ENCODE peak calls at places on chromosomes 3 and 15, in five cellular contexts. N is HepG2, L is K562, Y is SK-N-SH, R is GM12878. S is an unnamed sample.

GRCh38 chr3:55180936-55181535 is 253.2 kb upstream of the LRTM1 start:
- DNase-seq in R (no peak), N (peak), Y (peak), L (peak), S (no peak)

GRCh38 chr15:80878242-80878866 is 99.2 kb downstream of the CEMIP start:
- DNase-seq in Y (no peak), L (no peak), N (no peak), R (no peak), S (no peak)

GRCh38 chr3:123419850-123420292 is 29.0 kb downstream of the ADCY5 start:
- DNase-seq in L (no peak), Y (no peak), N (no peak), R (no peak), S (no peak)

GRCh38 chr3:4897765-4898453 is 81.3 kb upstream of the BHLHE40 start:
- DNase-seq in L (no peak), N (no peak), Y (no peak), R (no peak), S (no peak)

GRCh38 chr3:168881804-168882203 is 781.7 kb downstream of the MECOM start:
- DNase-seq in R (no peak), Y (no peak), L (no peak), N (no peak), S (no peak)

GRCh38 chr3:189975376-189975990 is 145.2 kb downstream of the P3H2 start:
- DNase-seq in Y (no peak), R (no peak), N (no peak), L (no peak), S (no peak)

GRCh38 chr3:81378552-81379288 is 382.7 kb downstream of the GBE1 start:
- DNase-seq in N (no peak), L (no peak), Y (no peak), R (no peak), S (no peak)

GRCh38 chr3:15693340-15693739 is 91.8 kb downstream of the BTD start:
- DNase-seq in N (no peak), L (no peak), R (no peak), Y (no peak), S (no peak)

GRCh38 chr15:89057506-89058133 is 30.6 kb upstream of the ABHD2 start:
- DNase-seq in N (peak), L (peak), R (peak), Y (peak), S (peak)

GRCh38 chr3:117696871-117697270 is 987.3 kb downstream of the TUSC7 start:
- DNase-seq in N (no peak), L (no peak), R (no peak), Y (peak), S (no peak)

GRCh38 chr15:29749365-29750086 is 72.7 kb downstream of the TJP1 start:
- DNase-seq in L (no peak), R (no peak), Y (no peak), N (no peak), S (no peak)

GRCh38 chr3:22269827-22270226 is 518.8 kb upstream of the ZNF385D start:
- DNase-seq in N (no peak), L (no peak), Y (no peak), R (no peak), S (no peak)

GRCh38 chr3:77411990-77412389 is 372.1 kb downstream of the ROBO2 start:
- DNase-seq in N (no peak), R (no peak), L (no peak), Y (no peak), S (no peak)

GRCh38 chr3:117761992-117762944 is 1052.7 kb downstream of the TUSC7 start:
- DNase-seq in N (no peak), R (no peak), Y (peak), L (no peak), S (no peak)

DNA sequence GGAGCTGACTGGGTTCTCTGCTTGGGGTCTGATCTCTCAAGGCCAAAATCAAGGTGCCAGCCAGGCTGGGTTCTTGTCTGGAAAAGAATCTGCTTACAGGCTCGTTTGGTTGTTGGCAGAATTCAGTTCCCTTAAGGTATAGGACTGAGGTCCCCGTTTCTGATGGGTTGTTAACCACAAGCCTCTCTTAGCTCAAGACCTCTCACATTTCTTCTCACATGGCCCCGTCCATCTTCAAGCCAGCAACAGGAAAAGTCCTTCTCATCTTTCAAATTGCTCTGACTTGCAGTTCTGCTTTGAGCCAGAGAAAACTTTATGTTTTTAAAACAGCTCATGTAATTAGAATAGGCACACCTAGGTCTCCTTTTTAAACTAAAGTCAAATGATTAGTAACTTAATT is 20.4 kb downstream of the UACA start:
- DNase-seq in Y (no peak), L (no peak), N (no peak), R (no peak), S (no peak)
- H3K4me2 ChIP-seq in Y (peak), L (no peak), N (no peak), R (no peak), S (no peak)

GRCh38 chr15:66907826-66908502 is 157.4 kb upstream of the SMAD3 start:
- DNase-seq in R (peak), L (no peak), Y (no peak), N (peak), S (no peak)
- TF ChIP-seq MAX in R (no peak), L (no peak), Y (no peak), N (no peak), S (no peak)

GRCh38 chr3:119360736-119361462 is 66.7 kb downstream of the ARHGAP31 start:
- DNase-seq in N (no peak), Y (no peak), L (no peak), R (no peak), S (no peak)
- TF ChIP-seq GABPA in N (no peak), Y (no peak), L (no peak), R (no peak), S (no peak)

GRCh38 chr3:25817107-25817506 is 27.2 kb downstream of the OXSM start:
- DNase-seq in R (no peak), N (no peak), L (no peak), Y (no peak), S (no peak)
- H3K4me2 ChIP-seq in R (no peak), N (no peak), L (no peak), Y (no peak), S (no peak)

GRCh38 chr3:8942115-8942514 is 21.2 kb downstream of the RAD18 start:
- DNase-seq in N (no peak), R (no peak), L (no peak), Y (no peak), S (no peak)

GRCh38 chr3:8938021-8938420 is 25.3 kb downstream of the RAD18 start:
- DNase-seq in Y (no peak), R (no peak), N (peak), L (peak), S (no peak)

GRCh38 chr3:8932507-8932906 is 30.8 kb downstream of the RAD18 start:
- DNase-seq in L (no peak), N (no peak), R (no peak), Y (no peak), S (no peak)

GRCh38 chr3:8942746-8943488 is 20.4 kb downstream of the RAD18 start:
- DNase-seq in Y (no peak), R (no peak), N (no peak), L (no peak), S (no peak)

DNA sequence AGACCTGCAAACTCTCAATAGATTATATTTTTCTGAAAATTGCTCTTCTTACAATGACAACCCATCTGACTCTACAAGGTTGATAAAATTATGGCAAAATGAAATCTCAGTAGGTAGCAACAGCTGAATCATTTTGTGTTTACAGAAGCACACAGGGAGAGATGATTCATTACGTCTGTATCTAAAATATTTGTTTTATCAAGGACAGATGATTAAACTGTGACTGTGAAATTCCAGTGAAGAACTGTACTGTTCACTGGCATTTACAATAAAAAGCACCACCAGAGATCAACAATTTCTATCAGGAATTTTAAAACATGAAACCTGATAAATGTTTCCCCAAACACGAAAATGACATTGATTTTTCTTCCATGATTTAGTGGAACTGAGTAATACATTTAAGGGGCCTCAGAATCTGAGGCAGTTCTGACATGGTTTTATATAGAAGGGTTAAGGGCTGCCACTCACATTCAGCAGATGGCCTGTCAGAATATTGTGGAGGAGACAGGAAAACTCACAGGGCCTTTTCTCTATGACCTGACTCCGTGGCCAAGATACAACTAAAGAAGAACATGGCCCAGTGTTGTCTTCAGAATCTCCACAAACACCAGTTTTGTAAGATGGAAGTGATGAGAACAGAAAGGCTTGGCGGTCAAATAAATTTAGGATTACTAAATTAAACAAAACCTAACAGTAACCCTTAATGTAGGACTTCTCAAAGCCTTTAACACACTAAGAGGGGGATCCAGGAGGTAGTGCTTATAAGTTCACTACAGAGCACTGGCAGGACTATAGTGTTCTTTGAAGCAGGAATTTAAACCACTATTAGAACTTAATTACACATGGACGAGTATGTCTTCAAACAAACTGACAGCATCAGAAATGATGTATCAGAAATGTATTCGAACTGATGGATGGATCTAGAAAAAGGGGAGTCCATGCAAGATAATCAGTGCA is 25.9 kb downstream of the RAD18 start:
- DNase-seq in L (no peak), Y (no peak), N (peak), R (no peak), S (no peak)
- TF ChIP-seq MAX in L (no peak), Y (peak), N (no peak), R (no peak), S (no peak)

DNA sequence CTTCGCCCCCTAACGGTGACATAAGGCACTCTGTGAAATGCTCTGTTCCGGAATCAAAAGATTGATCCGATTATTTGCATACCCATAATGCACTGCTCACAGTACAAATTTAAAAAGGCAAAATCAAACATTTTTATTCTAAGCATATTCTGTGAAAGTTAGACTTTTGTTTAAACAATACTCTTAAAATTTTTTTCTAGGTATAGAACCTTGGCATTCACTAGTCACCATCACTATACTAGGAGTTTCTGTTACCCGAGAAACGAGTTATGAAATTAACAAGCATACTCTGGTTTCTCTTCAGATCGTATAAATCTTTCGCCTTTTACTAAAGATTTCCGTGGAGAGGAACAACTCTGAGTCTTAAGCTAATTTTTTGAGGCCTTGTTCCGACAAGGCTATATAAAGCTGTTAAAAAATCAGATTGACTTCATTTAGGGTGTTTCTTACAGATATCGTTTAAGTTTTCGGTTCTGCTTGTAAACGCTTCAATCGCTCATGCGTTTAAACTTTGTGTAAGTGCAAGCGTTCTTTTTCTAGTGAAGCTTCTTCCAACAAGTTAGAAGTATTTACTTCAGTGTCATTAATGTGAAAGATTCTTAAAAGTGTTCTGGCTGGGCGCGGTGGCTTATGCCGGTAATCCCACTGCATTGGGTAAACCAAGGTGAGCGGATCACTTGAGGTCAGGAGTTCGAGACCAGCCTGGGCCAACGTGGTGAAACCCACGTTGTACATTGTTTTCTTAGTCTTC is at the start of gene RNU5B-1:
- DNase-seq in N (peak), R (peak), L (peak), Y (peak), S (peak)
- TF ChIP-seq GABPA in N (no peak), R (peak), L (peak), Y (peak), S (no peak)

GRCh38 chr3:88113311-88114162 is 36.2 kb upstream of the C3orf38 start:
- DNase-seq in L (peak), N (peak), R (peak), Y (peak), S (peak)
- H3K4me2 ChIP-seq in L (no peak), N (no peak), R (no peak), Y (no peak), S (no peak)

GRCh38 chr3:134904333-134904771 is 109.3 kb downstream of the EPHB1 start:
- DNase-seq in Y (no peak), L (no peak), N (no peak), R (peak), S (no peak)
- TF ChIP-seq MAX in Y (no peak), L (no peak), N (no peak), R (peak), S (no peak)

DNA sequence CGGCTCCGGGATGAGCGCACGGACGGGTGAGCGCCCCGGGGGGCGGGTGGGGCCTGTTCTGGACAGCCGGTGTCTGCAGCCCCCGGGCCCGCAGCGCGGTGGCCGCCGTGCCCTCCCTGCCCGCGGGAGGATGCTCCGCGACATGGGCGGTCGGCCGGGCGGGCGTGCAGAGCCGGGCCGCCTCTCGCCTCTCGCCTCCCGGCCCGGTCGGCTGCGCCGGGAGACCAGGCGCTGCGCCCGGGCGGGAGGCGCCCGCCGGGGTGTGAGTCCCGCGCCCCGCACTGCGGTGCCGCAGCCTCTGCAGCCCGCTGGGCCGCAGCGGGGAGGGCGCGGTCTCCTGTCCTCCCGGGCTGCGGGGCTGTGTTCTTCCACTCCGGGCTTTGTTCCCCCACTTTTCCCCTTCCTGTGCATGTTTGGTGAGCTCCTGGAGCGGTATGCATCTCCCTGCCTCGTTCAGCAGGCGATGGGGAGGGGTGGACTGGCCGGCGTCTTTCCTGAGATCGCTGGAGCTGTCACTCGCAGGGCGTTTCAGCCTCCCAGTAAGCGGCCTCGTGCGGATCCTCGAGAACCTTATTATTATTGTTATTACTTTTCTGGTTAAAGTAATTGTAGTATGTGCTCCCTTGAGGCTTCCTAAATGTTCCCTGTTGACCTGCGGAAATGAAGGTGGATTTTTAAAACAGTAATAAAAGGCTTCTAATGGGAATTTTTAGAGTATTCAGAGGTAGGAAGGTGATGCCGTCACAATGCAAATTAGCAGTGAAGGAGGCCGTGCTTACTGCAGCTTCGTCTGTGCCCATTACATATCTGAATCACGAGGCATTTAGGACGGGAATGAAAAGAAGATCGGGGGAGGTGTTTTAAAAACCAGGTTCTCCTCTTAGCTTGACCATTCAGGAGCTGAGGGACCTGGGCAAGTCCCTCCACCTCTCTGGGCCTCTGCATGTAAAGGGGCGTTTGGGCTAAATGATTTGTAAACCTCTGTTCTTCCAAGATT is 588 bp downstream of the TMOD2 start:
- DNase-seq in Y (peak), N (no peak), L (peak), R (no peak), S (peak)
- TF ChIP-seq GABPA in Y (no peak), N (peak), L (no peak), R (no peak), S (no peak)

S was measured in H1.